ENCODE peak calls at places on chromosomes 4 and X, in nine cellular contexts. N, I, K, W, M, F, V, D and T are unnamed samples.

GRCh38 chrX:155767101-155767878 is 113.9 kb upstream of the VAMP7 start:
- DNase-seq in N (peak), I (peak), K (peak), W (peak), M (peak), F (no peak), V (peak), D (peak), T (peak)

GRCh38 chrX:155094468-155095061 is 23.3 kb downstream of the BRCC3 start:
- DNase-seq in N (no peak), I (peak), K (peak), W (peak), M (no peak), F (no peak), V (no peak), D (no peak), T (no peak)

GRCh38 chr4:186920486-186920885 is 196.8 kb upstream of the FAT1 start:
- DNase-seq in N (no peak), I (no peak), K (peak), W (peak), M (no peak), F (no peak), V (no peak), D (no peak), T (no peak)

GRCh38 chrX:142001934-142002333 is 98.2 kb downstream of the MAGEC1 start:
- DNase-seq in N (no peak), I (no peak), K (no peak), W (peak), M (no peak), F (no peak), V (no peak), D (no peak), T (no peak)

GRCh38 chr4:56799824-56800756 is 21.4 kb downstream of the SPINK2 start:
- DNase-seq in N (peak), I (peak), K (peak), W (peak), M (peak), F (peak), V (peak), D (peak), T (peak)

GRCh38 chrX:123263246-123263757 is 79.2 kb downstream of the GRIA3 start:
- DNase-seq in N (no peak), I (no peak), K (no peak), W (no peak), M (no peak), F (no peak), V (no peak), D (no peak), T (no peak)

GRCh38 chr4:98662619-98663225 is 4.3 kb upstream of the TSPAN5 start:
- DNase-seq in N (no peak), I (peak), K (peak), W (peak), M (no peak), F (peak), V (no peak), D (no peak), T (no peak)

GRCh38 chr4:40912455-40913055 is 162.8 kb downstream of the NSUN7 start:
- DNase-seq in N (no peak), I (no peak), K (peak), W (no peak), M (peak), F (no peak), V (no peak), D (no peak), T (peak)

GRCh38 chrX:154727418-154728323 is 23.2 kb downstream of the GAB3 start:
- DNase-seq in N (peak), I (no peak), K (peak), W (peak), M (peak), F (no peak), V (no peak), D (peak), T (no peak)

GRCh38 chr4:186651624-186652023 is 72.0 kb downstream of the FAT1 start:
- DNase-seq in N (peak), I (peak), K (no peak), W (peak), M (no peak), F (no peak), V (no peak), D (peak), T (no peak)

GRCh38 chr4:79764118-79764517 is 308.9 kb downstream of the ANTXR2 start:
- DNase-seq in N (no peak), I (no peak), K (no peak), W (no peak), M (no peak), F (no peak), V (no peak), D (no peak), T (no peak)

GRCh38 chrX:68915778-68916177 is 87.0 kb downstream of the EFNB1 start:
- DNase-seq in N (no peak), I (no peak), K (no peak), W (no peak), M (no peak), F (no peak), V (no peak), D (no peak), T (no peak)

GRCh38 chr4:152564336-152564735 is 28.4 kb upstream of the FBXW7 start:
- DNase-seq in N (no peak), I (no peak), K (no peak), W (no peak), M (no peak), F (no peak), V (no peak), D (no peak), T (no peak)

GRCh38 chr4:168598191-168598590 is 101.3 kb downstream of the PALLD start:
- DNase-seq in N (no peak), I (no peak), K (no peak), W (no peak), M (peak), F (no peak), V (no peak), D (no peak), T (no peak)

GRCh38 chr4:133584714-133585113 is 435.6 kb downstream of the PCDH10 start:
- DNase-seq in N (no peak), I (no peak), K (no peak), W (no peak), M (no peak), F (no peak), V (no peak), D (no peak), T (no peak)

GRCh38 chr4:73422458-73422752 is 13.6 kb upstream of the AFP start:
- DNase-seq in N (no peak), I (no peak), K (no peak), W (no peak), M (no peak), F (no peak), V (no peak), D (no peak), T (no peak)

GRCh38 chr4:103375278-103375677 is 177.1 kb upstream of the CENPE start:
- DNase-seq in N (no peak), I (no peak), K (peak), W (peak), M (peak), F (no peak), V (peak), D (no peak), T (no peak)

GRCh38 chr4:8343051-8343966 is 73.8 kb downstream of the HTRA3 start:
- DNase-seq in N (peak), I (no peak), K (no peak), W (no peak), M (no peak), F (no peak), V (no peak), D (peak), T (no peak)

GRCh38 chr4:38163216-38164006 is 203.2 kb downstream of the PTTG2 start:
- DNase-seq in N (no peak), I (no peak), K (peak), W (peak), M (peak), F (no peak), V (no peak), D (no peak), T (no peak)

GRCh38 chr4:38565271-38566199 is 98.5 kb upstream of the KLF3 start:
- DNase-seq in N (no peak), I (peak), K (peak), W (peak), M (peak), F (no peak), V (no peak), D (peak), T (peak)

GRCh38 chrX:110003167-110004156 is 548 bp downstream of the TMEM164 start:
- DNase-seq in N (no peak), I (no peak), K (no peak), W (peak), M (no peak), F (peak), V (no peak), D (peak), T (no peak)

GRCh38 chr4:140622333-140622958 is 53.7 kb upstream of the UCP1 start:
- DNase-seq in N (no peak), I (no peak), K (no peak), W (no peak), M (no peak), F (no peak), V (no peak), D (no peak), T (no peak)

GRCh38 chr4:140621161-140621560 is 52.4 kb upstream of the UCP1 start:
- DNase-seq in N (no peak), I (no peak), K (no peak), W (no peak), M (no peak), F (no peak), V (no peak), D (no peak), T (no peak)

GRCh38 chr4:140615451-140615850 is 46.7 kb upstream of the UCP1 start:
- DNase-seq in N (no peak), I (no peak), K (no peak), W (no peak), M (no peak), F (no peak), V (no peak), D (no peak), T (no peak)

GRCh38 chr4:140612356-140612755 is 43.6 kb upstream of the UCP1 start:
- DNase-seq in N (no peak), I (no peak), K (no peak), W (no peak), M (no peak), F (no peak), V (no peak), D (no peak), T (no peak)

DNA sequence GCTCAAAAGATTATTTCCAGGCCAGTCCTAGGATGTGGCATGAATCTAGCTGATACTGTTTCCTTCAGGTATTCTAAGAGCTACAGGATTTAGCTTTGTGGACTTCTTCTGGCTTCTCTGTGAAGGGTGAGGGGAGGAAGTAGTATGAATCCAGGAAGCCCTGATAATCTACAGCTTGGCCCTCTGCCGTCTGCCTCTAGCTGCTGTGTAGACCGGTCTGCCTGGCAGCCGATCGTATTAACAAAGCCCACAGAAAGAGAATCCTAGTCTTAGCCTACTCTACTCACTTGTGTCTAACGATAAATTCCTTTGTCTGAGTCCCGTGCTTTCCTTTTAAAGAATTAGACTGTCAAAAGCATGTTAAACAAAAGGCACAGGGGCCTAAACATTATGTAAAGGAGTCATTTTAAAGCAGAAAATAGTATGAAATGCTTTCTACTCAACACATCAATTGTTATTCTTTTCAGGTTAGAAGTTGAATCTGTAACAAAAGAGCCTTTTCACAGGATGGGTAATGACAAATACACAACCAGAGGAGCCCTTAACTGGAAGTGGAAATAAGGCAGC is 48.8 kb upstream of the UCP1 start:
- DNase-seq in N (no peak), I (no peak), K (no peak), W (peak), M (no peak), F (no peak), V (no peak), D (no peak), T (no peak)
- TF ChIP-seq CTCF in N (no peak), I (no peak), K (no peak), W (no peak), M (no peak), F (no peak), V (no peak), D (no peak), T (no peak)

DNA sequence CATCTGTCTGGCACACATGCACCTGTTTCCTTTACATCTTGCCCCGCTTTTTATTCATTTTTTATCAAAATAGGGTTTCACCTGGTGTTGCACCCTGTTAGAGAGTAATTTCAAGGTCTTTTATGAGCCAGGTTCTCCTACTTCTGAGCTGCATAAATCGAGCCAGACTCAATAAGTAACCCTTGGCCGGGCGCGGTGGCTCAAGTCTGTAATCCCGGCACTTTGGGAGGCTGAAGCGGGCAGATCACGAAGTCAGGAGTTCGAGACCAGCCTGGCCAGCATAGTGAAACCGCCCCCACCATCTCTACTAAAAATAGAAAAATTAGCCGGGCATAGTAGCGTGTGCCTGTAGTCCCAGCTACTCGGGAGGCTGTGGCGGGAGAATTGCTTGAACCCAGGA is 1.0 kb upstream of the PPP2R3B start:
- DNase-seq in N (no peak), I (no peak), K (no peak), W (no peak), M (no peak), F (peak), V (no peak), D (peak), T (no peak)
- TF ChIP-seq CTCF in N (no peak), I (no peak), K (no peak), W (no peak), M (no peak), F (no peak), V (no peak), D (no peak), T (no peak)

GRCh38 chr4:185512516-185512915 is 22.8 kb downstream of the PDLIM3 start:
- DNase-seq in N (no peak), I (no peak), K (peak), W (peak), M (peak), F (no peak), V (no peak), D (no peak), T (peak)
- TF ChIP-seq CTCF in N (no peak), I (no peak), K (no peak), W (no peak), M (no peak), F (no peak), V (no peak), D (no peak), T (no peak)

GRCh38 chrX:153382563-153383482 is 18.3 kb downstream of the PNMA6E start:
- DNase-seq in N (no peak), I (no peak), K (no peak), W (no peak), M (no peak), F (no peak), V (no peak), D (no peak), T (no peak)

GRCh38 chrX:153380691-153381090 is 20.5 kb downstream of the PNMA6E start:
- DNase-seq in N (no peak), I (no peak), K (no peak), W (no peak), M (no peak), F (no peak), V (no peak), D (no peak), T (no peak)

GRCh38 chrX:153379508-153379907 is 21.6 kb downstream of the PNMA6E start:
- DNase-seq in N (no peak), I (no peak), K (no peak), W (no peak), M (no peak), F (no peak), V (no peak), D (no peak), T (no peak)

GRCh38 chrX:153379971-153380581 is 21.1 kb downstream of the PNMA6E start:
- DNase-seq in N (no peak), I (no peak), K (no peak), W (no peak), M (no peak), F (no peak), V (no peak), D (no peak), T (no peak)

DNA sequence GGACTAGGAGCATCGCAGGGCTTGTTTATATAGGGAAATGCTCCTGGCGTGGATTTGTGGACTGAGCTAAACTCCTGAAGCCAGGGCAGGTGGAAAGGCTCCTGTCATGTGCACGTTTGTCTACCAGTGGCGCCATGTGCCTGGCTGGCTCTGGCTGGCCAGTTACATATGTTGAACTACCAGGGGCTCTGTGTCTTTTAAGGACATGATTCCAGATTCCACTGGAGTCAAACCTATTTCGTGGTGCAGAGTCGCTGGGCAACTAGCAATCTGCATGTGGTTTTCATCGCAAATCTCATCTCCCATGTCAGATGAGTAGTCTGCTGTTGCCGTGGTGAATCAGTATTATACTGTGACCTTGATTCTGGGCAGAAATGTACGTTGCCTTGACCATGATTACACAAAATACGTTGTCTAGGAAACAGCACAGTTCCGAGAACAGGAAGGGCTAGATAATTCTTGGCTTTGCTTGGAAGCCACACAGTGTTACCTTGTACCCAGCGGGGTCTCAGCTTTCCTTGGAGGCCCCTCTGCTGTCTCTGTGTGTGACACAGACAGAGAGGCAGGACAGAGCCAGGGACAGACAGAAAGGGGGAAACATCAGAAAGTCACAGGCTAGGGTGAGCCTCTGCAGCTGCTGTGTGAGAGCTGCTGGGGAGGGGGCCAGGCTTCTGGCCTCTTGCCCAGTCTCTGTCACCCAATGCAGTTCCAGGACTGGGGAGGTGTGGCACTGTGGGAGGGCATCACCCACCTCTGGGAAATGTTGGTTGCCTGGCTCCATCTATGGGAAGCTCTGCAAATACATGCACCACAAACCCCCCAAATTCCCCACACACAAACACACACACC is 19.2 kb downstream of the PNMA6E start:
- DNase-seq in N (no peak), I (peak), K (peak), W (peak), M (peak), F (no peak), V (no peak), D (no peak), T (peak)
- TF ChIP-seq CTCF in N (no peak), I (peak), K (peak), W (peak), M (no peak), F (no peak), V (no peak), D (no peak), T (peak)

GRCh38 chr4:122221322-122221721 is 69.2 kb downstream of the BLTP1 start:
- DNase-seq in N (no peak), I (no peak), K (no peak), W (no peak), M (no peak), F (no peak), V (no peak), D (no peak), T (no peak)

GRCh38 chr4:122229857-122230256 is 77.7 kb downstream of the BLTP1 start:
- DNase-seq in N (no peak), I (no peak), K (no peak), W (no peak), M (no peak), F (no peak), V (no peak), D (no peak), T (no peak)

GRCh38 chr4:122219356-122219755 is 67.2 kb downstream of the BLTP1 start:
- DNase-seq in N (no peak), I (no peak), K (no peak), W (no peak), M (no peak), F (no peak), V (no peak), D (no peak), T (no peak)

GRCh38 chr4:122227202-122227601 is 75.1 kb downstream of the BLTP1 start:
- DNase-seq in N (no peak), I (no peak), K (no peak), W (no peak), M (no peak), F (no peak), V (no peak), D (no peak), T (no peak)

DNA sequence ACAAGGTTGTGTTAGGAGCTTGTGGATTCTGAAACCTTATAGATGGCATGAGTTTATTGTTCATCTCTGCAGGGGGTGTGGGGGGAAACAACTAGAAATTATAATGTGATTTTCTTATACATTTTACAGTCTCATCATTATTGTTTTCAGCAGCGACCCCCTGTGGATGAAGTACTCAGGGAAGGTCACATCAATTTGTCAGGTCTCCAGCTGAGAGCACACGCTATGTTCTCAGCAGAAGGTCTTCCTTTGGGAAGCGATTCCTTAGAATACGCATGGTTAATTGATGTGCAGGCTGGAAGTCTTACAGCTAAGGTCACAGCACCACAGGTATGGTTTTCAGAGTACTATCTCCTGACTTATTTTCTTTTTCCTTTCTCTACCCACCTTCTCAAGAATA is 72.2 kb downstream of the BLTP1 start:
- DNase-seq in N (no peak), I (peak), K (peak), W (peak), M (no peak), F (no peak), V (no peak), D (no peak), T (peak)
- TF ChIP-seq CTCF in N (no peak), I (peak), K (peak), W (peak), M (peak), F (no peak), V (peak), D (no peak), T (peak)